ENCODE peak calls at places on chromosomes 13 and 19, in nine cellular contexts. I, Y, K, Z, B, M, H, E and O are unnamed samples.

GRCh38 chr13:53028637-53029121 is at the start of gene OLFM4:
- DNase-seq in M (no peak), K (peak; percentile 32), E (no peak), H (no peak), I (no peak), Z (no peak), B (no peak), Y (no peak), O (no peak)

GRCh38 chr19:39704181-39705044 is at the start of gene LGALS14:
- DNase-seq in Z (no peak), M (no peak), Y (no peak), K (no peak), B (no peak), I (no peak), E (no peak), H (no peak), O (no peak)

GRCh38 chr19:45768644-45769053 is 403 bp downstream of the SIX5 start:
- DNase-seq in E (no peak), Y (no peak), B (no peak), M (no peak), K (peak; percentile 51), Z (peak; percentile 71), H (peak; percentile 69), I (peak; percentile 89), O (peak; percentile 42)

GRCh38 chr13:98284677-98285076 is 107.6 kb upstream of the RNF113B start:
- DNase-seq in E (no peak), I (no peak), Z (no peak), B (no peak), H (no peak), Y (no peak), M (no peak), K (no peak), O (no peak)

GRCh38 chr19:35904312-35905068 is 2.2 kb downstream of the HCST start:
- DNase-seq in Z (no peak), K (no peak), E (no peak), I (no peak), H (no peak), B (no peak), Y (no peak), M (no peak), O (no peak)

GRCh38 chr13:62014299-62014698 is 598.6 kb upstream of the PCDH20 start:
- DNase-seq in K (peak; percentile 38), I (no peak), Y (no peak), E (no peak), Z (no peak), H (no peak), B (no peak), M (no peak), O (no peak)

GRCh38 chr13:97615266-97615665 is 181.3 kb downstream of the RAP2A start:
- DNase-seq in Y (no peak), K (no peak), H (no peak), M (no peak), B (no peak), Z (no peak), I (no peak), E (no peak), O (no peak)

GRCh38 chr19:5627395-5627904 is 4.6 kb downstream of the SAFB start:
- DNase-seq in M (no peak), Z (peak; percentile 75), B (peak; percentile 40), K (peak; percentile 38), Y (no peak), E (peak; percentile 58), H (peak; percentile 39), I (peak; percentile 86), O (peak; percentile 31)

GRCh38 chr13:50788551-50788950 is 54.9 kb downstream of the DLEU7 start:
- DNase-seq in B (no peak), Y (no peak), E (no peak), Z (peak; percentile 42), M (no peak), I (no peak), K (no peak), H (no peak), O (no peak)

GRCh38 chr19:14070268-14071050 is 2.1 kb upstream of the MISP3 start:
- DNase-seq in Y (no peak), Z (no peak), K (no peak), M (no peak), E (no peak), H (no peak), B (no peak), I (no peak), O (no peak)

GRCh38 chr19:14073232-14073924 is 792 bp downstream of the MISP3 start:
- DNase-seq in I (peak; percentile 95), Z (peak; percentile 93), B (no peak), Y (peak; percentile 69), K (peak; percentile 74), H (peak; percentile 88), E (peak; percentile 83), M (peak; percentile 54), O (peak; percentile 88)

GRCh38 chr19:14078406-14078805 is 5.8 kb downstream of the MISP3 start:
- DNase-seq in H (no peak), B (no peak), E (no peak), Z (peak; percentile 33), M (no peak), I (no peak), K (no peak), Y (no peak), O (no peak)

GRCh38 chr19:14072535-14073231 is at the start of gene MISP3:
- DNase-seq in I (peak; percentile 86), M (peak; percentile 55), Z (peak; percentile 49), H (peak; percentile 37), E (peak; percentile 62), Y (peak; percentile 35), K (peak; percentile 46), B (no peak), O (peak; percentile 40)

GRCh38 chr19:14073925-14074838 is 1.6 kb downstream of the MISP3 start:
- DNase-seq in M (no peak), E (no peak), K (no peak), B (no peak), I (peak; percentile 84), Z (peak; percentile 50), H (peak; percentile 37), Y (peak; percentile 33), O (no peak)
- TF ChIP-seq CTCF in M (no peak), E (no peak), K (no peak), B (no peak), I (no peak), Z (no peak), H (no peak), Y (no peak), O (no peak)

DNA sequence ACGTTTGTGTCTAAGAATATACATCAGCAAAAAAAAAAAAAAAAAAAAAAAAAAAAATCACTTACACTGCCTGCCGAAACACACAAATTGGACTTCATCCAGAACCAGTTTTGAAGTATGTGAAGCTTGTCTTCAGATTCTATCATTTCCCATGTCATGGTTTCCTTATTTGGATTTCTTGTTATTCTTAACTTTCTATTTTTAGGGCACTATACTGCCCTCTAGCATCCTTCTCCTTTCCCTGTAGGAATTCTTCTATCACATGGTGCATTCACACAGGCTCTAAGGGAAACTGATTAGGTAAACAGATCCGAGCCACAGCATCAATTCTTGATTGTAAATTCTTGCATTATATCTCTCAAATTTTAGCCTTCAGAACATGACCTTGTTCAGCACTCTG is 1507.5 kb downstream of the OLFM4 start:
- DNase-seq in M (no peak), Z (no peak), K (peak; percentile 74), Y (no peak), I (no peak), B (no peak), H (no peak), E (no peak), O (no peak)
- TF ChIP-seq CTCF in M (no peak), Z (no peak), K (peak; percentile 62), Y (no peak), I (no peak), B (no peak), H (peak; percentile 21), E (no peak), O (no peak)

GRCh38 chr13:113618455-113618854 is 33.9 kb downstream of the TFDP1 start:
- DNase-seq in H (no peak), I (peak; percentile 49), E (no peak), B (no peak), Y (no peak), K (no peak), Z (no peak), M (no peak), O (no peak)
- TF ChIP-seq CTCF in H (no peak), I (no peak), E (no peak), B (no peak), Y (no peak), K (no peak), Z (no peak), M (no peak), O (no peak)

DNA sequence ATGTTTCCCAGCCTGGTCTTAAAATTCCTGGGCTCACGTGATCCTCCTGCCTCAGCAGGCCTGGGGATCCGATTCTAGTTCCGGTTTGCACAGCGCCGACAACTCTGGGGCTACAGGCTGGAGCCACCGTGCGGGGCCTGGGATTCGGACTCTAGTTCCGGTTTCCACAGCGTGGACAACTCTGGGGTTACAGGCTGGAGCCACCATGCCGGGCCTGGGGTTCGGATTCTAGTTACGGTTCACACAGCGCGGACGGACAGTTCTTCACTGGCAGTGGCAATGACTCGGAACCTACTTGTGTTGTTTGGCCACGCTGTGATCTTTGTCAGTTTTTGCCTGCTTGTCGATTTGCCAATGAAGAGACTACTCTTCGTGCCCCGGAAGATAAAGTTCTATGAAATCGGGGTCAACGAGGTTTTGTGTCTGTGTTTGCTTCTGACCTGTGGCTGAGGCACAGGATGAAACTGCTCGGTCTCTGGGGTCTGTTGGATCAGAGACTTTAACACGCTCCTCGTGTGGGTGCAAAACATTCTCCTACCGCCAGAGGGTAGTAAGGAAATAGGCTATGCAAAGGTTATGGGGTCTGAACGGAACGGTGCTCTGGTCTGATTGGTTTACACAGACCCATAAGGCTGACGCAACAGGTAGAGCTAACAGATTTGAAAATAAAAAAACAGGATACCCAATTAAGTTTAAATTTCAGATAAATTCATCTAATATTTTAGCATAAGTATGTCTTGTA is 12.1 kb upstream of the ZSCAN1 start:
- DNase-seq in E (no peak), B (no peak), Z (peak; percentile 74), Y (peak; percentile 61), K (peak; percentile 98), M (no peak), H (no peak), I (peak; percentile 35), O (no peak)
- TF ChIP-seq CTCF in E (peak; percentile 45), B (peak; percentile 30), Z (peak; percentile 21), Y (peak; percentile 66), K (peak; percentile 97), M (no peak), H (no peak), I (peak; percentile 74), O (no peak)

GRCh38 chr19:28641395-28641794 is 571.6 kb downstream of the UQCRFS1 start:
- DNase-seq in I (no peak), Y (no peak), H (no peak), B (no peak), M (no peak), Z (peak; percentile 1), E (no peak), K (peak; percentile 24), O (no peak)
- TF ChIP-seq CTCF in I (no peak), Y (no peak), H (no peak), B (no peak), M (no peak), Z (no peak), E (no peak), K (peak; percentile 26), O (no peak)

DNA sequence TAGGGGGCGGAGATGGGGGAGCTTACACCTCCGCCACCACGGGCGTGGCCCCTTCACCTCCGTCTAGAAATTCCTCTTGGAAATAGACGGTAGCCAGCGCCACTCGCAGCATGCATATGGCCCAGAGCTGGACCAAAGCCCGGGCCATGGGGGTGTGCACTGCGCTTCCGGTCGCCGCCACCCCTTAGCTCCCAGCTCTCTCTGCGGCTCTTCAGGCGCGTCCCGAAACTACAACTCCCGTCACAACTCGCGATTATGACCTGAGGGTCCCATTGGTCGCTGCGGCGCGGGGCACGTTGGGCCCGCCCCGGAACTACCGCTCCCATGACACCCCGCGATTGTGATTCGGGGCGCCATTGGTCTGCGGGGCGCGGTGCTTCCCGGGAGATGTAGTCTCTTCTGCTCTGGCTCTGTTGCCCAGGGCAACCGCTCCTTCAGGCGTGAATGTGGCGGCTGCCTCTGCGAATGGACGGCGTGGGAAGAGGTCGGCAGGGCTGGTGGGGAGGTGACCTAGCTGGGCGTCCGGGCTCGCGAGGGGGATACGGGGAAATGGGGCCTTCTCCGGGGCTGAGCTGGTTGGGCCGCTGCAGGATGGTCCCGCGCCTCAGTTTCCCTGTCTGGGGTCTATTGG is at the start of the genes C19orf44 and CALR3:
- DNase-seq in I (peak; percentile 98), M (peak; percentile 98), Z (peak; percentile 100), E (peak; percentile 99), B (peak; percentile 95), K (peak; percentile 99), H (peak; percentile 96), Y (peak; percentile 99), O (peak; percentile 94)
- TF ChIP-seq CTCF in I (peak; percentile 26), M (no peak), Z (no peak), E (peak; percentile 18), B (no peak), K (no peak), H (no peak), Y (peak; percentile 14), O (no peak)